ENCODE peak calls at places on chromosomes 2 and 18, in four cellular contexts. E, A, W and J are unnamed samples.

GRCh38 chr2:72828840-72829507 is 3.1 kb upstream of the EXOC6B start:
- DNase-seq in E (no peak), A (no peak), W (no peak), J (no peak)

GRCh38 chr2:39099820-39100728 is 20.8 kb downstream of the SOS1 start:
- DNase-seq in E (no peak), A (no peak), W (no peak), J (no peak)

GRCh38 chr2:177984739-177985138 is 87.8 kb downstream of the PDE11A start:
- DNase-seq in E (no peak), A (no peak), W (no peak), J (no peak)

GRCh38 chr2:108414256-108414876 is 34.6 kb upstream of the GCC2 start:
- DNase-seq in E (no peak), A (no peak), W (no peak), J (no peak)

GRCh38 chr2:70528921-70529320 is 24.7 kb downstream of the TGFA start:
- DNase-seq in E (no peak), A (no peak), W (no peak), J (no peak)

GRCh38 chr2:121335294-121336290 is 50.6 kb upstream of the TFCP2L1 start:
- DNase-seq in E (no peak), A (no peak), W (no peak), J (no peak)

GRCh38 chr2:45083175-45083574 is 73.9 kb upstream of the SIX2 start:
- DNase-seq in E (no peak), A (no peak), W (no peak), J (no peak)

GRCh38 chr18:24933345-24933744 is 418.6 kb downstream of the ZNF521 start:
- DNase-seq in E (no peak), A (no peak), W (no peak), J (no peak)

GRCh38 chr2:10919776-10920606 is 8.3 kb downstream of the KCNF1 start:
- DNase-seq in E (no peak), A (no peak), W (no peak), J (no peak)

GRCh38 chr2:241895732-241896641 is 26.5 kb downstream of the RTP5 start:
- DNase-seq in E (peak; percentile 88), A (no peak), W (peak; percentile 25), J (no peak)

GRCh38 chr2:157336137-157336721 is 10.6 kb upstream of the ERMN start:
- DNase-seq in E (no peak), A (peak; percentile 10), W (peak; percentile 54), J (no peak)

GRCh38 chr2:67666386-67667053 is 269.4 kb downstream of the ETAA1 start:
- DNase-seq in E (peak; percentile 80), A (no peak), W (no peak), J (no peak)

GRCh38 chr18:11115268-11115667 is 34.1 kb downstream of the PIEZO2 start:
- DNase-seq in E (no peak), A (no peak), W (no peak), J (no peak)

GRCh38 chr2:195532628-195533271 is 124.3 kb upstream of the SLC39A10 start:
- DNase-seq in E (no peak), A (no peak), W (no peak), J (no peak)

GRCh38 chr2:236969767-236970655 is 115.7 kb upstream of the COPS8 start:
- DNase-seq in E (no peak), A (no peak), W (no peak), J (no peak)

GRCh38 chr18:56291229-56291796 is 347.1 kb downstream of the TXNL1 start:
- DNase-seq in E (no peak), A (no peak), W (no peak), J (no peak)

GRCh38 chr2:61210332-61210981 is 48.5 kb downstream of the C2orf74 start:
- DNase-seq in E (no peak), A (no peak), W (no peak), J (no peak)

GRCh38 chr18:50637961-50638622 is 78.2 kb downstream of the MAPK4 start:
- DNase-seq in E (no peak), A (no peak), W (no peak), J (no peak)

GRCh38 chr2:204971219-204971907 is 426.1 kb downstream of the PARD3B start:
- DNase-seq in E (no peak), A (no peak), W (no peak), J (no peak)

GRCh38 chr2:81266106-81266505 is 961.6 kb upstream of the LRRTM1 start:
- DNase-seq in E (no peak), A (no peak), W (peak; percentile 14), J (no peak)

GRCh38 chr18:54532222-54532621 is 58.8 kb upstream of the DYNAP start:
- DNase-seq in E (no peak), A (no peak), W (no peak), J (no peak)

GRCh38 chr2:241211276-241211675 is 22.8 kb downstream of the ANO7 start:
- DNase-seq in E (no peak), A (no peak), W (no peak), J (no peak)

GRCh38 chr18:75698861-75699260 is 271.4 kb upstream of the SMIM21 start:
- DNase-seq in E (no peak), A (no peak), W (no peak), J (no peak)

GRCh38 chr2:223811757-223812156 is 25.6 kb downstream of the AP1S3 start:
- DNase-seq in E (no peak), A (no peak), W (no peak), J (no peak)

GRCh38 chr2:168705534-168706470 is 96.6 kb upstream of the NOSTRIN start:
- DNase-seq in E (no peak), A (no peak), W (no peak), J (no peak)

GRCh38 chr18:9808530-9809241 is 77.1 kb upstream of the TXNDC2 start:
- DNase-seq in E (no peak), A (no peak), W (no peak), J (no peak)

GRCh38 chr2:208872591-208872990 is 466.0 kb downstream of the PTH2R start:
- DNase-seq in E (no peak), A (no peak), W (no peak), J (no peak)

GRCh38 chr2:33373986-33374385 is 102.5 kb upstream of the RASGRP3 start:
- DNase-seq in E (no peak), A (no peak), W (no peak), J (no peak)

GRCh38 chr18:51196811-51197660 is 445 bp downstream of the MEX3C start:
- DNase-seq in E (peak; percentile 90), A (no peak), W (peak; percentile 30), J (peak; percentile 29)

GRCh38 chr2:61733563-61733962 is 120.3 kb downstream of the FAM161A start:
- DNase-seq in E (no peak), A (no peak), W (no peak), J (no peak)

GRCh38 chr2:170084820-170085475 is 93.0 kb upstream of the MYO3B start:
- DNase-seq in E (no peak), A (no peak), W (no peak), J (no peak)

GRCh38 chr18:46419391-46420141 is 237.5 kb downstream of the LOXHD1 start:
- DNase-seq in E (no peak), A (no peak), W (no peak), J (no peak)

GRCh38 chr2:216431457-216431856 is 19.2 kb downstream of the SMARCAL1 start:
- DNase-seq in E (no peak), A (no peak), W (no peak), J (no peak)

DNA sequence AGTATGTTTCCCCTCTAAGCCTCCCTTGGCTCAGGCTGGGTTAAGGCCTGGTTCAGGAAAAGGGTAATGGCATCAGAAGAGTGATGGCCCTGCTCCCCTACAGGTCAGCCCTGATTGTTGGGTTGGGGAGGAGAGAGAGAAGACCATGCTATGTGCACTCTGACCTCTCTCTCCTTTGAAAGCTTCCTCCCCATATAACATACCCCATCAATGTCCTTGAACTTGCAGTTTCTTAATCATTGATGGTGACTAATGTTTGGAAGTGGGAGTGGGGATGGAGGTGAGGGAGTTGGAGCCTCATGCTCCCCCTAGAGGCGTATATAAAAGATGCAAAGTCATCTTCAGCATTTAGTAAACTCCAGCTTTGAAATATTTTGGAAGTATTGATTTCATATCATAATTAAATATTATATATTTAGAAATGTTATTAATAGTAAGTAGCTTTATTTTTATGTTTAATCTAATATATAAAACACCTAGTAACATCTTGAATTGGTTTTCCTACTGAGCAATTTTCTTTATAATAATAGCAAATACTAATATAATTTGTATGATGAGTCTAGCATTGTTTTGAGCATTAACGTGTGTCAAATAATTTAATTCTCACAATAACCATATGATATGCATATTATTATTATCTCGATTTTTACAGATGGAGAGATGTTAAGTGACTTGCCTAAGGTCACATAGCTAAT is 8.8 kb downstream of the PLCL1 start:
- DNase-seq in E (no peak), A (no peak), W (no peak), J (no peak)
- TF ChIP-seq CTCF in E (peak; percentile 13), A (peak; percentile 63), W (peak; percentile 71), J (peak; percentile 63)

DNA sequence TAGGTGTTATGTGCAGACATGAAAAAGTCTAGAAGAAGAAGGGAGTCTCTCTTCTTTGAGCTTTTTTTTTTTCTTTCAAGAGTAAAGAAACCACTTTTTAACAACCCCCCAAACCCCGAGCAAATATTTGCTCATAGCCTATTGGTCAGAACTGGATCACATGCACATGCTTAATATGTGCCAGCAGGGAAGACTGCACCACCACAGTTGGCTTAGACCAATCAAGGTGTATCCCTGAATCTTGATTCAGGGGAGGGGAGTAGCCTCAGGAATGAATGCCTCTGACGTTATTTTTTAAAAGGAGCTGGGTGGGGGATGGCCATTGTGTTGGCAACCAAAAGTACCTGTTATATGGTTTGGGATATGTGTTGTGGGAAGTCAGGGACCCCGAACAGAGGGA is 171.4 kb upstream of the NABP1 start:
- DNase-seq in E (no peak), A (no peak), W (no peak), J (no peak)
- TF ChIP-seq CTCF in E (no peak), A (no peak), W (no peak), J (no peak)

GRCh38 chr2:55059793-55060192 is 9.5 kb upstream of the RTN4 start:
- DNase-seq in E (no peak), A (no peak), W (no peak), J (no peak)

GRCh38 chr2:55063226-55063625 is 13.0 kb upstream of the RTN4 start:
- DNase-seq in E (no peak), A (no peak), W (no peak), J (no peak)

GRCh38 chr2:55061534-55062344 is 11.5 kb upstream of the RTN4 start:
- DNase-seq in E (no peak), A (no peak), W (no peak), J (no peak)

GRCh38 chr2:55062754-55063153 is 12.5 kb upstream of the RTN4 start:
- DNase-seq in E (no peak), A (no peak), W (no peak), J (no peak)

GRCh38 chr2:55063713-55064323 is 13.6 kb upstream of the RTN4 start:
- DNase-seq in E (no peak), A (no peak), W (no peak), J (no peak)
- TF ChIP-seq CTCF in E (no peak), A (peak; percentile 14), W (no peak), J (no peak)

DNA sequence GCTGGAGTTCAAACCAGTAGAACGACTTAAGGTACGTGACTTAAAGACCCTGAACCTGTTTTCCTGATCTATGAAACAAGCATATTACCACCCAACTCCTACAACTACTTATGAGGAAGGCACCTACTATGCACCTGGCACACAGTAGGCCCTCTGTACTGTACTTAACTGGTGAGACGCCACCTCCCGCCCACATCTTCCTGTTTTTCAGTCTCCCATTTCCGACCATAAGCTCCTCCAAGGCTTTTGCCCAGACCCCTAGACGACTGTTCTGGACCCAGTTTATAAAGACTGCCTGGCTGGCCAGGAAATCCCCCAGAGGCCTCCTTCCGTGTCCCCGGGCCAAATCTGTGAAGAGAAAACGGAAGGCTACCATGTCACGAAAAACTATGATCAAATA is 1.5 kb downstream of the GALNT14 start:
- DNase-seq in E (no peak), A (no peak), W (no peak), J (no peak)
- TF ChIP-seq CTCF in E (no peak), A (no peak), W (no peak), J (no peak)